ENCODE peak calls at places on chromosome 1, in six cellular contexts. One of them, this sample, is unnamed.

GRCh38 chr1:215321802-215322201 is 239.3 kb downstream of the KCNK2 start:
- DNase-seq in stimulated activated effector memory CD8-positive, alpha-beta T cell treated with anti-CD3 and anti-CD28 coated beads, Interleukin-12 subunit alpha, Interleukin-12 subunit beta, amount 100 ng/mL, for 72 hours: no peak
- DNase-seq in iPS DF 19.7: no peak
- DNase-seq in activated T-helper 9 cell treated with anti-CD3 and anti-CD28 coated beads, Interleukin-2, amount 50 U/mL, for 16 hours: no peak
- DNase-seq in substantia nigra: no peak
- DNase-seq in transverse colon: no peak
- DNase-seq in this sample: no peak

GRCh38 chr1:89670168-89670567 is 37.2 kb downstream of the LRRC8C start:
- DNase-seq in transverse colon: no peak
- DNase-seq in substantia nigra: no peak
- DNase-seq in activated T-helper 9 cell treated with anti-CD3 and anti-CD28 coated beads, Interleukin-2, amount 50 U/mL, for 16 hours: no peak
- DNase-seq in stimulated activated effector memory CD8-positive, alpha-beta T cell treated with anti-CD3 and anti-CD28 coated beads, Interleukin-12 subunit alpha, Interleukin-12 subunit beta, amount 100 ng/mL, for 72 hours: no peak
- DNase-seq in iPS DF 19.7: no peak
- DNase-seq in this sample: peak

GRCh38 chr1:54609301-54609921 is 13.9 kb downstream of the FAM151A start:
- DNase-seq in activated T-helper 9 cell treated with anti-CD3 and anti-CD28 coated beads, Interleukin-2, amount 50 U/mL, for 16 hours: no peak
- DNase-seq in transverse colon: no peak
- DNase-seq in iPS DF 19.7: no peak
- DNase-seq in stimulated activated effector memory CD8-positive, alpha-beta T cell treated with anti-CD3 and anti-CD28 coated beads, Interleukin-12 subunit alpha, Interleukin-12 subunit beta, amount 100 ng/mL, for 72 hours: no peak
- DNase-seq in substantia nigra: no peak
- DNase-seq in this sample: no peak

GRCh38 chr1:80441664-80442063 is 1359.1 kb upstream of the ADGRL2 start:
- DNase-seq in iPS DF 19.7: no peak
- DNase-seq in activated T-helper 9 cell treated with anti-CD3 and anti-CD28 coated beads, Interleukin-2, amount 50 U/mL, for 16 hours: no peak
- DNase-seq in substantia nigra: no peak
- DNase-seq in transverse colon: no peak
- DNase-seq in stimulated activated effector memory CD8-positive, alpha-beta T cell treated with anti-CD3 and anti-CD28 coated beads, Interleukin-12 subunit alpha, Interleukin-12 subunit beta, amount 100 ng/mL, for 72 hours: no peak
- DNase-seq in this sample: no peak

GRCh38 chr1:157775101-157775870 is 1.6 kb downstream of the FCRL2 start:
- DNase-seq in iPS DF 19.7: no peak
- DNase-seq in transverse colon: no peak
- DNase-seq in substantia nigra: no peak
- DNase-seq in activated T-helper 9 cell treated with anti-CD3 and anti-CD28 coated beads, Interleukin-2, amount 50 U/mL, for 16 hours: no peak
- DNase-seq in stimulated activated effector memory CD8-positive, alpha-beta T cell treated with anti-CD3 and anti-CD28 coated beads, Interleukin-12 subunit alpha, Interleukin-12 subunit beta, amount 100 ng/mL, for 72 hours: no peak
- DNase-seq in this sample: no peak

GRCh38 chr1:222616535-222616934 is 1.4 kb upstream of the MIA3 start:
- DNase-seq in stimulated activated effector memory CD8-positive, alpha-beta T cell treated with anti-CD3 and anti-CD28 coated beads, Interleukin-12 subunit alpha, Interleukin-12 subunit beta, amount 100 ng/mL, for 72 hours: no peak
- DNase-seq in substantia nigra: peak
- DNase-seq in iPS DF 19.7: no peak
- DNase-seq in transverse colon: no peak
- DNase-seq in activated T-helper 9 cell treated with anti-CD3 and anti-CD28 coated beads, Interleukin-2, amount 50 U/mL, for 16 hours: no peak
- DNase-seq in this sample: peak

GRCh38 chr1:99849413-99849743 is 783 bp upstream of the AGL start:
- DNase-seq in stimulated activated effector memory CD8-positive, alpha-beta T cell treated with anti-CD3 and anti-CD28 coated beads, Interleukin-12 subunit alpha, Interleukin-12 subunit beta, amount 100 ng/mL, for 72 hours: peak
- DNase-seq in transverse colon: peak
- DNase-seq in activated T-helper 9 cell treated with anti-CD3 and anti-CD28 coated beads, Interleukin-2, amount 50 U/mL, for 16 hours: no peak
- DNase-seq in iPS DF 19.7: peak
- DNase-seq in substantia nigra: no peak
- DNase-seq in this sample: no peak

GRCh38 chr1:45769261-45769932 is 18.9 kb upstream of the IPP start:
- DNase-seq in activated T-helper 9 cell treated with anti-CD3 and anti-CD28 coated beads, Interleukin-2, amount 50 U/mL, for 16 hours: no peak
- DNase-seq in transverse colon: no peak
- DNase-seq in substantia nigra: no peak
- DNase-seq in stimulated activated effector memory CD8-positive, alpha-beta T cell treated with anti-CD3 and anti-CD28 coated beads, Interleukin-12 subunit alpha, Interleukin-12 subunit beta, amount 100 ng/mL, for 72 hours: no peak
- DNase-seq in iPS DF 19.7: no peak
- DNase-seq in this sample: peak

GRCh38 chr1:25232866-25233784 is 823 bp upstream of the SYF2 start:
- DNase-seq in transverse colon: peak
- DNase-seq in activated T-helper 9 cell treated with anti-CD3 and anti-CD28 coated beads, Interleukin-2, amount 50 U/mL, for 16 hours: peak
- DNase-seq in iPS DF 19.7: peak
- DNase-seq in stimulated activated effector memory CD8-positive, alpha-beta T cell treated with anti-CD3 and anti-CD28 coated beads, Interleukin-12 subunit alpha, Interleukin-12 subunit beta, amount 100 ng/mL, for 72 hours: peak
- DNase-seq in substantia nigra: peak
- DNase-seq in this sample: peak

GRCh38 chr1:211610779-211611556 is 32.0 kb upstream of the SLC30A1 start:
- DNase-seq in substantia nigra: peak
- DNase-seq in transverse colon: no peak
- DNase-seq in stimulated activated effector memory CD8-positive, alpha-beta T cell treated with anti-CD3 and anti-CD28 coated beads, Interleukin-12 subunit alpha, Interleukin-12 subunit beta, amount 100 ng/mL, for 72 hours: no peak
- DNase-seq in iPS DF 19.7: no peak
- DNase-seq in activated T-helper 9 cell treated with anti-CD3 and anti-CD28 coated beads, Interleukin-2, amount 50 U/mL, for 16 hours: no peak
- DNase-seq in this sample: peak

GRCh38 chr1:168918860-168919741 is 187.4 kb upstream of the ATP1B1 start:
- DNase-seq in iPS DF 19.7: peak
- DNase-seq in substantia nigra: no peak
- DNase-seq in transverse colon: no peak
- DNase-seq in stimulated activated effector memory CD8-positive, alpha-beta T cell treated with anti-CD3 and anti-CD28 coated beads, Interleukin-12 subunit alpha, Interleukin-12 subunit beta, amount 100 ng/mL, for 72 hours: no peak
- DNase-seq in activated T-helper 9 cell treated with anti-CD3 and anti-CD28 coated beads, Interleukin-2, amount 50 U/mL, for 16 hours: no peak
- DNase-seq in this sample: no peak

GRCh38 chr1:28601696-28602095 is 9.6 kb downstream of the RAB42 start:
- DNase-seq in transverse colon: no peak
- DNase-seq in substantia nigra: no peak
- DNase-seq in stimulated activated effector memory CD8-positive, alpha-beta T cell treated with anti-CD3 and anti-CD28 coated beads, Interleukin-12 subunit alpha, Interleukin-12 subunit beta, amount 100 ng/mL, for 72 hours: no peak
- DNase-seq in iPS DF 19.7: no peak
- DNase-seq in activated T-helper 9 cell treated with anti-CD3 and anti-CD28 coated beads, Interleukin-2, amount 50 U/mL, for 16 hours: no peak
- DNase-seq in this sample: peak

GRCh38 chr1:214581785-214582184 is 21.2 kb upstream of the CENPF start:
- DNase-seq in activated T-helper 9 cell treated with anti-CD3 and anti-CD28 coated beads, Interleukin-2, amount 50 U/mL, for 16 hours: no peak
- DNase-seq in substantia nigra: no peak
- DNase-seq in stimulated activated effector memory CD8-positive, alpha-beta T cell treated with anti-CD3 and anti-CD28 coated beads, Interleukin-12 subunit alpha, Interleukin-12 subunit beta, amount 100 ng/mL, for 72 hours: no peak
- DNase-seq in transverse colon: no peak
- DNase-seq in iPS DF 19.7: no peak
- DNase-seq in this sample: peak

GRCh38 chr1:151616505-151616849 is 4.6 kb downstream of the SNX27 start:
- DNase-seq in substantia nigra: no peak
- DNase-seq in stimulated activated effector memory CD8-positive, alpha-beta T cell treated with anti-CD3 and anti-CD28 coated beads, Interleukin-12 subunit alpha, Interleukin-12 subunit beta, amount 100 ng/mL, for 72 hours: no peak
- DNase-seq in iPS DF 19.7: no peak
- DNase-seq in transverse colon: no peak
- DNase-seq in activated T-helper 9 cell treated with anti-CD3 and anti-CD28 coated beads, Interleukin-2, amount 50 U/mL, for 16 hours: no peak
- DNase-seq in this sample: no peak

GRCh38 chr1:72435025-72435424 is 152.7 kb upstream of the NEGR1 start:
- DNase-seq in activated T-helper 9 cell treated with anti-CD3 and anti-CD28 coated beads, Interleukin-2, amount 50 U/mL, for 16 hours: no peak
- DNase-seq in transverse colon: no peak
- DNase-seq in substantia nigra: no peak
- DNase-seq in iPS DF 19.7: no peak
- DNase-seq in stimulated activated effector memory CD8-positive, alpha-beta T cell treated with anti-CD3 and anti-CD28 coated beads, Interleukin-12 subunit alpha, Interleukin-12 subunit beta, amount 100 ng/mL, for 72 hours: no peak
- DNase-seq in this sample: no peak

GRCh38 chr1:162023547-162024501 is at the start of gene OLFML2B:
- DNase-seq in substantia nigra: peak
- DNase-seq in iPS DF 19.7: no peak
- DNase-seq in activated T-helper 9 cell treated with anti-CD3 and anti-CD28 coated beads, Interleukin-2, amount 50 U/mL, for 16 hours: no peak
- DNase-seq in stimulated activated effector memory CD8-positive, alpha-beta T cell treated with anti-CD3 and anti-CD28 coated beads, Interleukin-12 subunit alpha, Interleukin-12 subunit beta, amount 100 ng/mL, for 72 hours: peak
- DNase-seq in transverse colon: peak
- DNase-seq in this sample: peak

GRCh38 chr1:178739285-178740045 is 14.4 kb downstream of the RALGPS2 start:
- DNase-seq in substantia nigra: no peak
- DNase-seq in transverse colon: no peak
- DNase-seq in stimulated activated effector memory CD8-positive, alpha-beta T cell treated with anti-CD3 and anti-CD28 coated beads, Interleukin-12 subunit alpha, Interleukin-12 subunit beta, amount 100 ng/mL, for 72 hours: no peak
- DNase-seq in iPS DF 19.7: no peak
- DNase-seq in activated T-helper 9 cell treated with anti-CD3 and anti-CD28 coated beads, Interleukin-2, amount 50 U/mL, for 16 hours: no peak
- DNase-seq in this sample: peak

GRCh38 chr1:59204001-59204400 is 92.9 kb upstream of the FGGY start:
- DNase-seq in transverse colon: peak
- DNase-seq in stimulated activated effector memory CD8-positive, alpha-beta T cell treated with anti-CD3 and anti-CD28 coated beads, Interleukin-12 subunit alpha, Interleukin-12 subunit beta, amount 100 ng/mL, for 72 hours: no peak
- DNase-seq in substantia nigra: no peak
- DNase-seq in activated T-helper 9 cell treated with anti-CD3 and anti-CD28 coated beads, Interleukin-2, amount 50 U/mL, for 16 hours: no peak
- DNase-seq in iPS DF 19.7: no peak
- DNase-seq in this sample: peak

GRCh38 chr1:88897070-88897730 is 5.8 kb upstream of the GTF2B start:
- DNase-seq in stimulated activated effector memory CD8-positive, alpha-beta T cell treated with anti-CD3 and anti-CD28 coated beads, Interleukin-12 subunit alpha, Interleukin-12 subunit beta, amount 100 ng/mL, for 72 hours: no peak
- DNase-seq in activated T-helper 9 cell treated with anti-CD3 and anti-CD28 coated beads, Interleukin-2, amount 50 U/mL, for 16 hours: no peak
- DNase-seq in iPS DF 19.7: no peak
- DNase-seq in substantia nigra: no peak
- DNase-seq in transverse colon: no peak
- DNase-seq in this sample: no peak

GRCh38 chr1:66503841-66504470 is 30.0 kb upstream of the SGIP1 start:
- DNase-seq in iPS DF 19.7: peak
- DNase-seq in substantia nigra: peak
- DNase-seq in stimulated activated effector memory CD8-positive, alpha-beta T cell treated with anti-CD3 and anti-CD28 coated beads, Interleukin-12 subunit alpha, Interleukin-12 subunit beta, amount 100 ng/mL, for 72 hours: peak
- DNase-seq in transverse colon: peak
- DNase-seq in activated T-helper 9 cell treated with anti-CD3 and anti-CD28 coated beads, Interleukin-2, amount 50 U/mL, for 16 hours: no peak
- DNase-seq in this sample: peak

GRCh38 chr1:156892190-156893047 is 1.1 kb upstream of the PEAR1 start:
- DNase-seq in stimulated activated effector memory CD8-positive, alpha-beta T cell treated with anti-CD3 and anti-CD28 coated beads, Interleukin-12 subunit alpha, Interleukin-12 subunit beta, amount 100 ng/mL, for 72 hours: peak
- DNase-seq in activated T-helper 9 cell treated with anti-CD3 and anti-CD28 coated beads, Interleukin-2, amount 50 U/mL, for 16 hours: peak
- DNase-seq in transverse colon: peak
- DNase-seq in substantia nigra: peak
- DNase-seq in iPS DF 19.7: no peak
- DNase-seq in this sample: peak

GRCh38 chr1:113780363-113781146 is 21.3 kb upstream of the PHTF1 start:
- DNase-seq in activated T-helper 9 cell treated with anti-CD3 and anti-CD28 coated beads, Interleukin-2, amount 50 U/mL, for 16 hours: no peak
- DNase-seq in transverse colon: no peak
- DNase-seq in stimulated activated effector memory CD8-positive, alpha-beta T cell treated with anti-CD3 and anti-CD28 coated beads, Interleukin-12 subunit alpha, Interleukin-12 subunit beta, amount 100 ng/mL, for 72 hours: no peak
- DNase-seq in substantia nigra: no peak
- DNase-seq in iPS DF 19.7: no peak
- DNase-seq in this sample: no peak

GRCh38 chr1:151282883-151283725 is 1.0 kb downstream of the ZNF687 start:
- DNase-seq in iPS DF 19.7: no peak
- DNase-seq in stimulated activated effector memory CD8-positive, alpha-beta T cell treated with anti-CD3 and anti-CD28 coated beads, Interleukin-12 subunit alpha, Interleukin-12 subunit beta, amount 100 ng/mL, for 72 hours: no peak
- DNase-seq in activated T-helper 9 cell treated with anti-CD3 and anti-CD28 coated beads, Interleukin-2, amount 50 U/mL, for 16 hours: no peak
- DNase-seq in substantia nigra: peak
- DNase-seq in transverse colon: peak
- DNase-seq in this sample: no peak

GRCh38 chr1:59015708-59016107 is 231.9 kb upstream of the JUN start:
- DNase-seq in activated T-helper 9 cell treated with anti-CD3 and anti-CD28 coated beads, Interleukin-2, amount 50 U/mL, for 16 hours: no peak
- DNase-seq in substantia nigra: no peak
- DNase-seq in iPS DF 19.7: no peak
- DNase-seq in stimulated activated effector memory CD8-positive, alpha-beta T cell treated with anti-CD3 and anti-CD28 coated beads, Interleukin-12 subunit alpha, Interleukin-12 subunit beta, amount 100 ng/mL, for 72 hours: no peak
- DNase-seq in transverse colon: no peak
- DNase-seq in this sample: peak

GRCh38 chr1:243286409-243287127 is 30.7 kb downstream of the SDCCAG8 start:
- DNase-seq in substantia nigra: no peak
- DNase-seq in stimulated activated effector memory CD8-positive, alpha-beta T cell treated with anti-CD3 and anti-CD28 coated beads, Interleukin-12 subunit alpha, Interleukin-12 subunit beta, amount 100 ng/mL, for 72 hours: no peak
- DNase-seq in iPS DF 19.7: no peak
- DNase-seq in transverse colon: no peak
- DNase-seq in activated T-helper 9 cell treated with anti-CD3 and anti-CD28 coated beads, Interleukin-2, amount 50 U/mL, for 16 hours: no peak
- DNase-seq in this sample: peak

GRCh38 chr1:154276797-154277196 is 4.4 kb downstream of the HAX1 start:
- DNase-seq in stimulated activated effector memory CD8-positive, alpha-beta T cell treated with anti-CD3 and anti-CD28 coated beads, Interleukin-12 subunit alpha, Interleukin-12 subunit beta, amount 100 ng/mL, for 72 hours: no peak
- DNase-seq in transverse colon: no peak
- DNase-seq in iPS DF 19.7: no peak
- DNase-seq in substantia nigra: no peak
- DNase-seq in activated T-helper 9 cell treated with anti-CD3 and anti-CD28 coated beads, Interleukin-2, amount 50 U/mL, for 16 hours: peak
- DNase-seq in this sample: no peak

GRCh38 chr1:102879439-102879993 is 228.8 kb downstream of the COL11A1 start:
- DNase-seq in activated T-helper 9 cell treated with anti-CD3 and anti-CD28 coated beads, Interleukin-2, amount 50 U/mL, for 16 hours: no peak
- DNase-seq in substantia nigra: no peak
- DNase-seq in stimulated activated effector memory CD8-positive, alpha-beta T cell treated with anti-CD3 and anti-CD28 coated beads, Interleukin-12 subunit alpha, Interleukin-12 subunit beta, amount 100 ng/mL, for 72 hours: no peak
- DNase-seq in transverse colon: no peak
- DNase-seq in iPS DF 19.7: no peak
- DNase-seq in this sample: peak

This sample was measured in fibroblast of gingiva.